ENCODE peak calls at places on chromosomes 3 and 15, in five cellular contexts. O is sigmoid colon, K is adrenal gland, Y is uterus, H is AG04450. P is an unnamed sample.

GRCh38 chr3:57793737-57794187 is 37.7 kb downstream of the SLMAP start:
- DNase-seq in H (no peak), Y (no peak), O (no peak), K (no peak), P (no peak)

GRCh38 chr3:77411990-77412389 is 372.1 kb downstream of the ROBO2 start:
- DNase-seq in K (no peak), O (no peak), H (no peak), Y (no peak), P (no peak)

GRCh38 chr3:189041482-189042090 is 130.2 kb upstream of the TPRG1 start:
- DNase-seq in H (no peak), Y (peak), K (peak), O (no peak), P (no peak)

GRCh38 chr15:55234104-55234799 is 37.5 kb upstream of the RSL24D1 start:
- DNase-seq in H (no peak), O (no peak), K (no peak), Y (no peak), P (no peak)

GRCh38 chr3:171457263-171458055 is 2.7 kb downstream of the TNIK start:
- DNase-seq in K (no peak), H (no peak), Y (no peak), O (no peak), P (no peak)

GRCh38 chr15:80070840-80071239 is 11.4 kb downstream of the ZFAND6 start:
- DNase-seq in O (no peak), Y (no peak), H (no peak), K (no peak), P (no peak)

GRCh38 chr3:187744169-187745151 is 808 bp downstream of the BCL6 start:
- DNase-seq in H (no peak), Y (peak), K (peak), O (peak), P (peak)

GRCh38 chr3:40873934-40874699 is 325.2 kb upstream of the CTNNB1 start:
- DNase-seq in H (no peak), K (no peak), O (no peak), Y (no peak), P (no peak)

GRCh38 chr3:72316501-72317279 is 531.6 kb downstream of the SHQ1 start:
- DNase-seq in H (no peak), Y (no peak), K (no peak), O (no peak), P (no peak)

GRCh38 chr3:104805042-104805441 is 561.7 kb upstream of the ALCAM start:
- DNase-seq in H (no peak), K (no peak), Y (no peak), O (no peak), P (no peak)

GRCh38 chr3:53168175-53168923 is 7.3 kb downstream of the PRKCD start:
- DNase-seq in Y (no peak), O (no peak), K (no peak), H (no peak), P (peak)

GRCh38 chr15:71562251-71562650 is 248.1 kb upstream of the NR2E3 start:
- DNase-seq in K (no peak), H (no peak), Y (no peak), O (no peak), P (no peak)

GRCh38 chr15:90598053-90598577 is 68.4 kb downstream of the CRTC3 start:
- DNase-seq in K (peak), Y (peak), O (peak), H (no peak), P (peak)

GRCh38 chr3:139297588-139298311 is 46.1 kb upstream of the MRPS22 start:
- DNase-seq in O (no peak), H (no peak), K (no peak), Y (no peak), P (no peak)

GRCh38 chr15:69812881-69813280 is 284.8 kb downstream of the TLE3 start:
- DNase-seq in Y (no peak), O (no peak), H (no peak), K (no peak), P (no peak)

GRCh38 chr3:130849111-130849552 is 44.8 kb upstream of the ATP2C1 start:
- DNase-seq in O (no peak), Y (no peak), H (no peak), K (no peak), P (peak)

GRCh38 chr3:150447631-150448465 is 39.8 kb downstream of the TSC22D2 start:
- DNase-seq in O (no peak), K (no peak), H (no peak), Y (no peak), P (no peak)

GRCh38 chr3:58366699-58367098 is 34.0 kb downstream of the PXK start:
- DNase-seq in H (no peak), O (no peak), Y (no peak), K (no peak), P (no peak)

GRCh38 chr3:117488983-117489382 is 779.4 kb downstream of the TUSC7 start:
- DNase-seq in Y (no peak), H (no peak), O (no peak), K (no peak), P (no peak)

GRCh38 chr3:188220988-188221818 is 67.2 kb downstream of the LPP start:
- DNase-seq in Y (peak), K (peak), H (no peak), O (peak), P (no peak)

GRCh38 chr3:9770276-9770812 is 597 bp upstream of the CAMK1 start:
- DNase-seq in Y (peak), H (no peak), K (peak), O (peak), P (peak)

GRCh38 chr15:29090617-29091466 is 178.8 kb downstream of the NSMCE3 start:
- DNase-seq in Y (no peak), O (peak), H (no peak), K (no peak), P (no peak)

GRCh38 chr15:50235794-50236193 is 29.7 kb downstream of the HDC start:
- DNase-seq in Y (no peak), H (no peak), K (no peak), O (no peak), P (no peak)

GRCh38 chr3:58341376-58341775 is 8.7 kb downstream of the PXK start:
- DNase-seq in H (no peak), K (no peak), Y (no peak), O (no peak), P (no peak)

GRCh38 chr3:143483214-143483613 is 363.6 kb downstream of the CHST2 start:
- DNase-seq in O (no peak), H (no peak), Y (no peak), K (no peak), P (no peak)

GRCh38 chr3:183220828-183221227 is 32.2 kb upstream of the B3GNT5 start:
- DNase-seq in H (no peak), K (no peak), O (no peak), Y (no peak), P (no peak)

GRCh38 chr15:25497934-25498333 is 59.1 kb upstream of the UBE3A start:
- DNase-seq in K (no peak), H (no peak), Y (no peak), O (no peak), P (no peak)

DNA sequence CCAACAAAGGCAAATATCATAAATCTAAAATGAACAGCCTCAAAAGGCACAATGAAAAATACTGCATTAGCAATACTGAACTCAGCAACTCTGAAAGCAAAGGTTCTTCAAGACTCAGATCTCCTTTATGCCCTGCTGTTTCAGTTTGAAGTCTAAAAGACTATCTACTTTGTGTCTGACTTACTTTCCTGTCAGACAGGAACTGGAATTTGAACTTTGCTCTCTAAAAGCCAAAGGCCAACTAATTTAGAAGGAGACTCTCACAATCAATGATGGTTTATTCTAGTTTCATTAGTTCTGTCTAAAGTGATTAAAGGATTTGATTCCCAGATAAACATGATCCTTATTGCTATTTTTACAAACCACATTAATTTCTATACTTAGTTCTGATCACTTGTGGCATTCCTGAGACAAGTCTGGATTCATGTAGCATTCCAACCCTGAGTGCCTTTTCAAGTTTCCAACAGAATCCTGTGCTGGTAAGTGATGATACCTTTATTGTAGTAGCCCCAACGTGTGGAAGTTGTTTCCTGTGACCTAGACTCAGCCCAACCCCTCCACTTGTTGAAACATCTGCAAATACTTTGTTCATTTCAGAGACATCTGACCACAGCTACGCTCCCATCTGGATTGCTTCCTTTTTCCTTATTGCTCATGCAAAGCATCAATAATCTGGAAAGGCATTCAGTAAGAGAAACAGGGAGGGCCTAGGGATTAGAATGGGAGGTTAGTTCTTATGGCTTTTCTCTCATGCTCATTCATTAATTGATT is 14.9 kb upstream of the LEKR1 start:
- DNase-seq in H (no peak), K (no peak), Y (no peak), O (no peak), P (no peak)
- H3K27ac ChIP-seq in H (no peak), K (no peak), Y (no peak), O (no peak), P (no peak)

DNA sequence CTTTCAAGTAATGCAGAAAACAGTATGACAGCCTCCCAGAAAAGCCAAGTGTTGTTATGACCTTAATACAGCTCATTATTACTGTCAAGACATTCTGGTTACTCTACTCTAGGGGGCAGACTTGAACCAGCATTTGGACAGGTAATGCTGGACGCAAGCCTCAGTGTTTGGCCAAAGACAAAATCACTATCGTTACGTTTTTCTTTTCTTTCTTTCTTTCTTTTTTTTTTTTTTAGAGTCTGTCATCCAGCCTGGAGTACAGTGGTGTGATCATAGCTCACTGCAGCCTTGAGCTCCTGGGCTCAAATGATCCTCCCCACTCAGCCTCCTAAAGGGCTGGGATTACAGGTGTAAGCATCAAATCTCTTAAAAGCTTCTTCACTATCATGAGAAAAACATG is 29.4 kb upstream of the TMEM45A start:
- DNase-seq in K (peak), H (peak), O (no peak), Y (no peak), P (no peak)
- TF ChIP-seq CTCF in K (peak), H (peak), O (peak), Y (peak), P (peak)

GRCh38 chr15:75666823-75667501 is 19.2 kb downstream of the SNX33 start:
- DNase-seq in O (no peak), K (no peak), Y (no peak), H (peak), P (peak)

GRCh38 chr15:75672111-75672602 is 24.4 kb downstream of the SNX33 start:
- DNase-seq in Y (no peak), H (no peak), O (no peak), K (no peak), P (no peak)

GRCh38 chr15:75671684-75672083 is 24.0 kb downstream of the SNX33 start:
- DNase-seq in Y (no peak), O (no peak), K (no peak), H (no peak), P (no peak)

GRCh38 chr15:75669191-75669878 is 21.6 kb downstream of the SNX33 start:
- DNase-seq in Y (no peak), K (no peak), O (no peak), H (no peak), P (no peak)

GRCh38 chr15:75669879-75670212 is 22.1 kb downstream of the SNX33 start:
- DNase-seq in O (no peak), K (no peak), H (no peak), Y (no peak), P (no peak)
- H3K27ac ChIP-seq in O (no peak), K (no peak), H (no peak), Y (no peak), P (peak)

GRCh38 chr3:5473471-5473870 is 286.0 kb downstream of the EDEM1 start:
- DNase-seq in K (no peak), Y (no peak), O (no peak), H (no peak), P (no peak)

GRCh38 chr3:5480190-5480589 is 292.7 kb downstream of the EDEM1 start:
- DNase-seq in O (no peak), H (no peak), K (no peak), Y (no peak), P (no peak)

GRCh38 chr3:5479229-5479799 is 291.8 kb downstream of the EDEM1 start:
- DNase-seq in O (no peak), Y (no peak), K (peak), H (no peak), P (no peak)

DNA sequence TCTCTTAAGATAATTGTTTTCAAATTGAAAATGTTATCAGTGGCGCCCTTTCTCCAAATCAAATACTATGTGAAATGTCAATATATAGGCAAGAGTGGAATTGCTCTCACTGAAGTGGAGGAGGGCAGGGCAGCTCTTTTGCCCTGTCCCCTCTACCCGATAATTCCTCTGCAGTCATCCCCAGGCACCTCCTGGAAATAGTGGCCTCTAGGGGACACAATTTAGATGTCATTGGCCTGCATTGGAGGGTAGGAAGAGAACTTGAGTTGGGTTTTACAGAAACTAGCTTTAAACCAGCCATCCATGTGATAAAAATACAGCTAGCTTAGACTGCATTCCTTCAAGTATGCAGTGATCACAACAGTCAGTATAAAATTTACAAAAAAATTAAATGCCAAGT is 288.9 kb downstream of the EDEM1 start:
- DNase-seq in K (no peak), H (no peak), Y (no peak), O (no peak), P (no peak)
- TF ChIP-seq CTCF in K (no peak), H (no peak), Y (no peak), O (no peak), P (no peak)

DNA sequence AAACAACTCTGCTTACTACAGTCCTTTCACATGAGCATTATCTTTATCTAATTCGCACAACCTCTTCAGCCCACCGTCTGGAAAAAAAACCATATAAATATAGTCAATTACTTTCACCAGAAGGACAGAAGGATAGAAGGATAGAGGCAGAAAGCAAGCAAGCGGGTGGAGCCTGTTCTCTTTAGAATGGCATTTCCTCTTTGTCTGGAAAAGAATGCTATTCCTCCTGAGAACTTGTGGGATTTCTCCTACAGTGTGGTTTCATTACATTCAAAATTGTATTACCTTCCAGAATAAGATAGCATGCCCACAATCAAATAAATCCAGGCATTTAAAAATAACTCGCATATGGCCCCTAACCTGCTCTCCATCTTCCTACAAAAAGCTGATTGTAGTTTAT is 23.1 kb downstream of the SLC30A4 start:
- DNase-seq in Y (no peak), K (no peak), H (no peak), O (no peak), P (no peak)
- H3K27ac ChIP-seq in Y (no peak), K (no peak), H (no peak), O (no peak), P (no peak)

GRCh38 chr15:100925480-100925879 is 6.3 kb downstream of the LRRK1 start:
- DNase-seq in K (no peak), Y (no peak), O (no peak), H (no peak), P (no peak)
- TF ChIP-seq CTCF in K (no peak), Y (no peak), O (no peak), H (no peak), P (no peak)

GRCh38 chr3:129424185-129424841 is 4.1 kb downstream of the EFCAB12 start:
- DNase-seq in K (no peak), O (no peak), Y (no peak), H (no peak), P (no peak)

GRCh38 chr3:129421988-129422745 is 6.3 kb downstream of the EFCAB12 start:
- DNase-seq in O (no peak), Y (no peak), K (no peak), H (no peak), P (no peak)

GRCh38 chr3:129421236-129421883 is 7.1 kb downstream of the EFCAB12 start:
- DNase-seq in Y (no peak), O (no peak), H (no peak), K (no peak), P (no peak)

GRCh38 chr3:129425213-129425612 is 3.2 kb downstream of the EFCAB12 start:
- DNase-seq in Y (no peak), O (no peak), H (no peak), K (no peak), P (no peak)

GRCh38 chr3:129422897-129423296 is 5.5 kb downstream of the EFCAB12 start:
- DNase-seq in Y (no peak), H (no peak), K (no peak), O (no peak), P (no peak)
- H3K27ac ChIP-seq in Y (no peak), H (no peak), K (no peak), O (no peak), P (no peak)

GRCh38 chr3:87206635-87207034 is 20.5 kb upstream of the CHMP2B start:
- DNase-seq in H (no peak), Y (no peak), O (no peak), K (no peak), P (no peak)

GRCh38 chr3:87203807-87204206 is 23.3 kb upstream of the CHMP2B start:
- DNase-seq in Y (no peak), O (no peak), K (no peak), H (no peak), P (no peak)

GRCh38 chr3:87207500-87207899 is 19.6 kb upstream of the CHMP2B start:
- DNase-seq in O (no peak), Y (no peak), H (no peak), K (no peak), P (no peak)

GRCh38 chr3:87206070-87206469 is 21.0 kb upstream of the CHMP2B start:
- DNase-seq in Y (no peak), H (peak), K (no peak), O (no peak), P (no peak)

DNA sequence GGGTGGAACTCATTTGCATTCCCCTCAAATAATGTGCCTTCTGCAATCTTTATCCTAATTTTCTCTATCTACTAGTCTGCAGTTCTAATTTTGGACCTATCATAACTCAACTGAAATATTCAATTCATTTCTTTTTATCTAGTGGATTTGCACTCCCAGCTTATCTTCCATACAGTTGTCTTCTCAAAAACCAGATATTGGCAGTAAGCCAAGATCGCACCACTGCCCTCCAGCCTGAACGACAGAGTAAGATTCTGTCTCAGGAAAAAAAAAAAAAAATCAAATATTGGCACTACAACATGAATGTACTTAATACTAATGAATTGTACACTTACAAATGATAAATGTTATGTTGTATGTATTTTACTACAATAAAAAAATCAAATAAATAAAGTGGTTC is 18.0 kb upstream of the CHMP2B start:
- DNase-seq in H (no peak), Y (no peak), K (no peak), O (no peak), P (no peak)
- TF ChIP-seq CTCF in H (no peak), Y (no peak), K (no peak), O (no peak), P (no peak)

P was measured in left ventricle myocardium inferior.